ENCODE peak calls at places on chromosomes 7 and 10, in six cellular contexts. Z is esophagus squamous epithelium, E is A549, Y is NB4, X is Peyer's patch, F is uterus. T is an unnamed sample.

GRCh38 chr10:77925795-77926565 is 575 bp downstream of the DLG5 start:
- DNase-seq in F (peak), X (peak), Z (no peak), E (no peak), Y (peak), T (peak)

GRCh38 chr7:12927635-12928434 is 240.4 kb downstream of the ARL4A start:
- DNase-seq in X (no peak), F (no peak), Z (no peak), Y (no peak), E (no peak), T (no peak)

GRCh38 chr7:103394566-103394965 is 47.1 kb downstream of the PSMC2 start:
- DNase-seq in Z (no peak), F (no peak), X (no peak), E (no peak), Y (no peak), T (no peak)

GRCh38 chr10:133056001-133056400 is 31.7 kb upstream of the ADGRA1 start:
- DNase-seq in E (no peak), Z (no peak), F (no peak), X (no peak), Y (no peak), T (no peak)

GRCh38 chr7:363626-364025 is 73.7 kb downstream of the FOXL3 start:
- DNase-seq in X (no peak), F (no peak), E (no peak), Z (no peak), Y (no peak), T (no peak)

GRCh38 chr7:38465946-38466345 is 165.2 kb downstream of the AMPH start:
- DNase-seq in F (no peak), Z (no peak), Y (no peak), E (no peak), X (no peak), T (no peak)

GRCh38 chr10:123997486-123998196 is 95.8 kb downstream of the CHST15 start:
- DNase-seq in Z (peak), F (no peak), X (peak), Y (peak), E (no peak), T (peak)

GRCh38 chr7:128713794-128714193 is 25.4 kb upstream of the CALU start:
- DNase-seq in E (no peak), Y (no peak), Z (no peak), X (no peak), F (no peak), T (no peak)

GRCh38 chr7:27185708-27186449 is 847 bp upstream of the HOXA11 start:
- DNase-seq in E (no peak), F (no peak), Y (peak), X (peak), Z (no peak), T (peak)

GRCh38 chr10:44873156-44873555 is 38.0 kb upstream of the TMEM72 start:
- DNase-seq in F (no peak), Y (no peak), E (no peak), Z (no peak), X (no peak), T (no peak)

GRCh38 chr7:417625-417889 is 102.1 kb downstream of the PDGFA start:
- DNase-seq in Y (no peak), Z (no peak), E (no peak), F (no peak), X (no peak), T (no peak)

GRCh38 chr7:95209276-95209675 is 115.1 kb downstream of the PON1 start:
- DNase-seq in F (no peak), Y (no peak), X (no peak), E (no peak), Z (no peak), T (no peak)

GRCh38 chr7:105101864-105102263 is 87.9 kb downstream of the KMT2E start:
- DNase-seq in E (no peak), Z (no peak), F (no peak), Y (no peak), X (no peak), T (no peak)

GRCh38 chr7:16129431-16130126 is 291.8 kb downstream of the CRPPA start:
- DNase-seq in Y (no peak), X (no peak), E (no peak), Z (no peak), F (no peak), T (no peak)

GRCh38 chr7:32222251-32222900 is 152.2 kb upstream of the PDE1C start:
- DNase-seq in E (no peak), Y (no peak), Z (no peak), X (no peak), F (no peak), T (peak)

GRCh38 chr7:4845740-4846142 is 16.1 kb downstream of the PAPOLB start:
- DNase-seq in F (peak), Y (peak), X (no peak), E (no peak), Z (no peak), T (no peak)

GRCh38 chr7:129923709-129924108 is 29.1 kb downstream of the UBE2H start:
- DNase-seq in X (peak), Y (no peak), Z (no peak), E (no peak), F (no peak), T (no peak)

GRCh38 chr7:105000927-105001336 is 13.1 kb upstream of the KMT2E start:
- DNase-seq in E (no peak), X (no peak), Y (no peak), F (no peak), Z (no peak), T (peak)

GRCh38 chr10:128322106-128322505 is 195.9 kb upstream of the MKI67 start:
- DNase-seq in Z (no peak), Y (no peak), F (no peak), X (no peak), E (no peak), T (no peak)

GRCh38 chr10:110511734-110512449 is 14.2 kb downstream of the DUSP5 start:
- DNase-seq in X (peak), Y (no peak), Z (no peak), E (no peak), F (no peak), T (no peak)

DNA sequence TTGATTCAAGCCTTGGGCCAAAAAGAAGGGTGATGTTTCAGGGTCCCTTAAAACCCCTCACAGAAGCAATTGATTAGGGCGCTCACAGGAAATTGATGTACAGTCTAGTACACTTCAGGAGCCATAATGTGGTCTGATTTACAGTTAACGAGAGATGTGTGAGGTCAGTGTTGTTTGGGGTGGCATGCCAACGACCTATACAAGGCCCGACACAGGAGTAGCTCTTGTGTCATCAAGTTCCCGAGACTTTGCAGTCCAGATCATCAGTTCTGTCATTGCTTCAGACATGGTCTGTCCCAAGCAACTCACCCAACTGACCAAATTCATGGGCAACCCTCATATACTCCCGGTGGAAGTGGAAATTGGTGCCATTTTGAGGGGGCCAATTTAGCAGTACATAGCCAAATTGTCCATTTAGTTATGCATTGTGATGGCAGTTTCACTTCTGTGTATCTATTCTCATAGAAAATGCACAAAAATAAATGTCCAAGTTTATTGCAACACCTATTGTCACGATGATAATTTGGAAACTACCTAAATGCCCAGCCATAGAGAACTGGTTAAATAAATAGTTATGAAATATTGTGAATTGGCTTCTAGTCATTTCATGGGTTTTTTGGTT is 18.0 kb upstream of the ARID5B start:
- DNase-seq in F (no peak), X (no peak), Y (no peak), E (no peak), Z (no peak), T (no peak)
- TF ChIP-seq POLR2A in F (no peak), X (no peak), Y (no peak), E (no peak), Z (no peak), T (no peak)

GRCh38 chr7:127107601-127108007 is 145.1 kb downstream of the GRM8 start:
- DNase-seq in Y (peak), F (no peak), E (peak), Z (no peak), X (peak), T (no peak)
- TF ChIP-seq CTCF in Y (peak), F (no peak), E (peak), Z (peak), X (peak), T (no peak)

GRCh38 chr10:112429654-112430230 is 17.0 kb downstream of the ZDHHC6 start:
- DNase-seq in Z (no peak), X (peak), F (no peak), E (no peak), Y (no peak), T (no peak)
- TF ChIP-seq POLR2A in Z (no peak), X (no peak), F (no peak), E (no peak), Y (no peak), T (no peak)

GRCh38 chr7:36279251-36279925 is 110.3 kb upstream of the ANLN start:
- DNase-seq in X (no peak), F (no peak), Y (no peak), Z (no peak), E (no peak), T (no peak)
- TF ChIP-seq CTCF in X (no peak), F (no peak), Y (no peak), Z (no peak), E (no peak), T (no peak)

GRCh38 chr7:156514851-156515250 is 125.7 kb upstream of the RNF32 start:
- DNase-seq in X (no peak), E (no peak), Z (no peak), F (no peak), Y (no peak), T (no peak)
- TF ChIP-seq POLR2A in X (no peak), E (no peak), Z (no peak), F (no peak), Y (no peak), T (no peak)

GRCh38 chr10:49379596-49380410 is 16.1 kb downstream of the DRGX start:
- DNase-seq in X (no peak), F (no peak), Y (peak), Z (no peak), E (peak), T (no peak)
- TF ChIP-seq CTCF in X (no peak), F (no peak), Y (peak), Z (no peak), E (no peak), T (no peak)

DNA sequence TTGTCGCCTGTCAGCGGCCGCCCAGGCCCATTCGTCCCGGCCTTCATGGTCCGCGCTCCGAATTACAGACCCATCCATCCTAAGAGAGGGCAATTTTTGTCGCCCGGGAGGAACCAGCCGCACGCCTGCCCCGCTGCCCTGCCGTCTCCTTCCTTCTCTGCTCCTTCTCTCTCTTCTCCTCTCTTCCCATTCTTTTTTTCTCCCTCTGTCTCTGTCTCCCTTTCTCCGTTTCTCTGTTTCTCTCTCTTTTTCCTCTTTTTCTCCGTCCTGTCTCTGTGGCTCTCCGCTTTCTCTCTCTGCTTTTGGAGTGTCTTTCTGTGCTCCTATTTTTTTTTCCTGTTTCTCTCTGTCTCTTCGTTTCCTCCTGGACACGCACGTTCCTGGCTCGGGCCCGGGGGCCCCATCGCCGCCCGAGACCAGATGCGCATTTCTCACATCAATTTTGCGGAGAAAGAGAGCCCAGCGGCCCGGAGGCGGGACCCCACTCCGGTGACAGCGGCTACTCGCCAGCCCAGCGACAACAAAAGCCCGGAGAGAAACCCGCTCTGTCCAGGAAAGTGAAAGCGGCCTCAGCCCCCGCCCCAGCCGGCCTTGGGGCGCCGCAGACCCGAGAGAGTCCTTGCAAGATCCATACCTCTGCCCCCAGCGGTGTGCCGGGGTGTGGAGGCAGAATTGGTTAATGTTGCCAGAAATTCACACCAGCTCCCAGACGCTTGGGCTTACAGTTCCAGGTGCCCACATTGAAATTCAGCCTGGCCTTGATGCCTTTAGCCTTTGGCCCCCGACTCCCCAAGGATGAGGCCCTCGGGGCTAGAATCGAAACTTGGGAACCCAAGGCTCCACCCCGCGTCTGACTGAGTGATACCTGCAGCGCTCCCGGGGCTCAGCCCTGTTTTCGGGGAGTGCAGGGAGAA is 4.1 kb downstream of the LBX1 start:
- DNase-seq in E (no peak), Z (no peak), Y (peak), X (no peak), F (no peak), T (no peak)
- TF ChIP-seq POLR2A in E (no peak), Z (no peak), Y (no peak), X (no peak), F (no peak), T (no peak)

DNA sequence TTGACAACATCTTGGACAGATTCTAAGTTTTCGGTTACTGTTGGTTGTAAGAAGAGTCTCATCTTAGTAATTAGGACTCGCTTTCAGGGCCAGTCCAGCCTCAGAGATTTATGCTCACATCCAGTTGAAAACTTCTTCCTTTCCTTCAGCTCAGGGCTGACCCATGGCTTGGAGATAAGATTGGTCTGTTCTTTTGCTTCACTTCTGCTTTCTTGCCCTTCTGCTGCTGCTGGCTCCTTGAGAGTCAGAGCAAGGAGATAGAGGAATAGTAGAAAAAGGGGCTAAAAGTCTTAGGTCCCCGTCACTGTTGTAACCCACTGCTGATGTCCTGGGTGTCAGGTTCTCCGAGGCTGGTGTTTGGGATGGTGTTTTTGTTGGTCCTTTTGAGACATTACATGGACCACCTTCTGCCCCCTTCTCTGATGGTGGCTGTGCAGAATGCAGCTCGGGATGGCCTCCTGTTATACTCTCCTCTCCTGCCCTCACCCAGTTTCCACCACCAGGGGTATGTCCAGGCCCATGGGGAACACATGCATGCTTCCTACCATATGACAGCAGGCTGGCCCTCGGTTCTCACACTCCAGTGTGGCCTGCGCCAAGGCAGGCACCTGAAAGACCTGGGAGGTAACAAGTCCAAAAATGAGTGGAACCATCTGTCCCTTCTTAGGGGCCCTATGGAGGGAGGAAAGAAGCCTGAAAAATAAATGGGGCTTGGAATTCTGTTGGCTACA is 67.8 kb upstream of the PCBD1 start:
- DNase-seq in X (no peak), Y (peak), Z (no peak), E (peak), F (no peak), T (no peak)
- TF ChIP-seq CTCF in X (no peak), Y (no peak), Z (no peak), E (no peak), F (no peak), T (no peak)

GRCh38 chr7:91892821-91893340 is 12.4 kb upstream of the MTERF1 start:
- DNase-seq in Y (no peak), X (no peak), E (no peak), F (no peak), Z (no peak), T (no peak)

GRCh38 chr7:91899563-91899962 is 19.1 kb upstream of the MTERF1 start:
- DNase-seq in F (no peak), Z (no peak), Y (no peak), E (no peak), X (no peak), T (no peak)

GRCh38 chr7:91894781-91895480 is 14.4 kb upstream of the MTERF1 start:
- DNase-seq in E (no peak), X (no peak), Y (no peak), F (no peak), Z (no peak), T (no peak)

GRCh38 chr7:91898240-91898992 is 17.9 kb upstream of the MTERF1 start:
- DNase-seq in Y (no peak), Z (no peak), E (no peak), F (no peak), X (no peak), T (no peak)
- TF ChIP-seq POLR2A in Y (no peak), Z (no peak), E (no peak), F (no peak), X (no peak), T (no peak)

DNA sequence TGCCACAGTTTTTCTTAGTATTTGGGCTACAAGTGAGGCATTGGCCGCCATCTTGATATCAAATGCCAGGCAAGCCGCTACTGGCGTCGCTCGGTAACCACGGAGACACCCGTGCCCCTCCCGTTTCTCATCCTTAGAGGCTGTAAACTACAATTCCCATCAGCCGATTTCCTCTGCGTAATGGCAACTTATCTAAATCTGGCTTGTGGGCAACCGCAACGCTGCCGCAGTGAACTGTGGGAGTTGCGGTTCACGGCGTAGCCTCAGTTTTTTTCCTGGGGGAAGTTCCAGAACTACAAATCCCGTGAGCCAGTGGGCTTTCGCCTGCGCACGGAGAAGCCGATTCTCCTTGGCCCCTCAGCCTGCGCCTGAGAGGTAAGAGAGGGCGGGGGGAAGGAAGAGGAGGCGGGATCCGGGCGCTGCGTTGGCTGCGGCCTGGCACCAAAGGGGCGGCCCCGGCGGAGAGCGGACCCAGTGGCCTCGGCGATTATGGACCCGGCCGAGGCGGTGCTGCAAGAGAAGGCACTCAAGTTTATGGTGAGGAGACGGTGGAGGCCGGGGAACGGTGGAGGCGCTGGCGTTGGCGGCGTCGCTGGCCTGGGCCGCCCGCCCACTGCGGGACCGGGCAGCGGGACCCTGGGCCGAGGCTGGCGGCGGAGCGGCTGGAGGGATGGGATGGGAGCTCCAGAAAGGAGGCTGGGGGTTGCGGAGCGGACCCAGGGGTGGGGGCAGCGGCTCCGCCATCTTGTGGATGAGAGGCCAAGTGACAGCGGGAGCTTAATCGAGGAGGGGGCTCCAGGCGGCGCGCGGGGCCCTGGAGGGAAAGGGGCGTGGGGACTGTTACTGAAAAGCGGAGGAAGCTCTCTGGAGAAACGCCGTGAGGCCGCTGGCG is at the start of gene BTRC:
- DNase-seq in F (peak), X (peak), E (peak), Z (peak), Y (peak), T (peak)
- TF ChIP-seq CTCF in F (no peak), X (peak), E (no peak), Z (no peak), Y (no peak), T (no peak)